ENCODE peak calls at places on chromosomes 7 and 10, in ten cellular contexts. W is T-helper 9 cell; K is activated effector memory CD4-positive, alpha-beta T cell treated with anti-CD3 and anti-CD28 coated beads, Interleukin-2, amount 50 U/mL, for 16 hours; B is EH; Z is smooth muscle cell of the brain vasculature; N is HFFc6; C is AG10803; O is CD8-positive, alpha-beta memory T cell; Y is B cell; L is GM04504. Q is an unnamed sample.

GRCh38 chr7:149599636-149600206 is 102.1 kb upstream of the ZNF746 start:
- DNase-seq in K (no peak), N (no peak), L (no peak), Z (no peak), O (peak; percentile 30), C (no peak), Y (no peak), W (no peak), B (no peak), Q (peak; percentile 52)

GRCh38 chr7:134712196-134712595 is 65.5 kb downstream of the BPGM start:
- DNase-seq in N (peak; percentile 62), Y (no peak), O (no peak), W (no peak), L (no peak), B (peak; percentile 90), C (peak; percentile 72), Z (no peak), K (no peak), Q (no peak)

GRCh38 chr7:114931656-114932011 is 9.7 kb downstream of the MDFIC start:
- DNase-seq in L (no peak), C (no peak), B (no peak), N (no peak), Y (peak; percentile 57), Z (no peak), W (no peak), K (peak; percentile 74), O (peak; percentile 33), Q (no peak)

GRCh38 chr7:29194594-29195417 is at the start of gene CHN2:
- DNase-seq in B (peak; percentile 21), O (peak; percentile 15), C (no peak), N (no peak), K (peak; percentile 77), Z (no peak), W (peak; percentile 15), Y (no peak), L (no peak), Q (peak; percentile 14)

GRCh38 chr7:134723904-134724303 is 55.5 kb upstream of the CALD1 start:
- DNase-seq in W (no peak), L (no peak), O (no peak), C (no peak), Y (no peak), N (no peak), B (peak; percentile 33), Z (no peak), K (no peak), Q (no peak)

GRCh38 chr10:31157125-31157983 is 125.7 kb upstream of the ZNF438 start:
- DNase-seq in K (no peak), L (peak; percentile 66), W (no peak), O (no peak), B (peak; percentile 89), N (peak; percentile 79), Y (no peak), Z (no peak), C (peak; percentile 88), Q (no peak)

GRCh38 chr10:27041196-27041595 is 59.1 kb downstream of the ANKRD26 start:
- DNase-seq in C (peak; percentile 13), B (peak; percentile 52), W (no peak), Z (no peak), K (no peak), L (no peak), N (peak; percentile 2), O (no peak), Y (no peak), Q (no peak)

GRCh38 chr7:95104739-95105138 is 197.3 kb downstream of the PPP1R9A start:
- DNase-seq in O (no peak), Z (no peak), L (no peak), K (no peak), N (no peak), C (no peak), B (no peak), W (no peak), Y (no peak), Q (no peak)

GRCh38 chr10:75404335-75405200 is 3.0 kb upstream of the ZNF503 start:
- DNase-seq in Y (no peak), C (no peak), O (no peak), L (no peak), B (no peak), Z (no peak), N (no peak), K (no peak), W (no peak), Q (no peak)

GRCh38 chr10:27035163-27035562 is 65.1 kb downstream of the ANKRD26 start:
- DNase-seq in B (no peak), Z (no peak), Y (no peak), W (no peak), C (no peak), O (no peak), K (no peak), N (no peak), L (no peak), Q (no peak)

GRCh38 chr10:113604572-113604971 is 51.7 kb downstream of the HABP2 start:
- DNase-seq in W (no peak), K (no peak), Y (no peak), C (no peak), O (no peak), B (no peak), L (no peak), Z (no peak), N (no peak), Q (no peak)

GRCh38 chr7:159064816-159065130 is 79.9 kb downstream of the VIPR2 start:
- DNase-seq in W (no peak), L (no peak), O (no peak), N (no peak), Z (no peak), Y (no peak), C (no peak), K (peak; percentile 43), B (no peak), Q (no peak)

GRCh38 chr10:102815790-102816549 is 21.2 kb downstream of the CYP17A1 start:
- DNase-seq in W (no peak), K (no peak), L (peak; percentile 63), O (no peak), B (peak; percentile 89), Y (no peak), Z (peak; percentile 74), C (peak; percentile 89), N (peak; percentile 57), Q (no peak)

GRCh38 chr10:90087197-90088007 is 386.0 kb downstream of the KIF20B start:
- DNase-seq in W (no peak), N (no peak), O (no peak), L (no peak), C (no peak), B (peak; percentile 32), K (no peak), Z (peak; percentile 26), Y (no peak), Q (no peak)

GRCh38 chr7:31938650-31939049 is 131.6 kb downstream of the PDE1C start:
- DNase-seq in L (no peak), W (no peak), N (no peak), K (no peak), Y (no peak), B (peak; percentile 79), Z (no peak), O (no peak), C (peak; percentile 44), Q (no peak)

GRCh38 chr10:29734980-29735627 is 100.3 kb upstream of the SVIL start:
- DNase-seq in K (peak; percentile 77), Y (no peak), Z (no peak), C (no peak), B (peak; percentile 46), O (peak; percentile 61), W (peak; percentile 25), L (no peak), N (no peak), Q (peak; percentile 54)

GRCh38 chr10:49465717-49466116 is 69.8 kb upstream of the DRGX start:
- DNase-seq in K (no peak), O (no peak), N (no peak), L (no peak), C (no peak), Y (no peak), Z (no peak), B (no peak), W (no peak), Q (no peak)

GRCh38 chr7:28939367-28939766 is 18.8 kb downstream of the TRIL start:
- DNase-seq in O (no peak), B (no peak), N (no peak), Y (no peak), L (no peak), K (no peak), W (no peak), C (no peak), Z (no peak), Q (no peak)

GRCh38 chr10:126133906-126134703 is 237.7 kb downstream of the FANK1 start:
- DNase-seq in C (peak; percentile 89), W (no peak), O (no peak), Z (no peak), L (peak; percentile 67), N (peak; percentile 75), Y (no peak), B (peak; percentile 89), K (no peak), Q (no peak)

GRCh38 chr10:100370976-100371706 is 24.1 kb downstream of the SCD start:
- DNase-seq in B (peak; percentile 83), C (peak; percentile 79), O (peak; percentile 50), L (peak; percentile 64), N (peak; percentile 72), K (peak; percentile 80), Z (no peak), Y (no peak), W (peak; percentile 42), Q (peak; percentile 20)

GRCh38 chr10:77228559-77228958 is 409.0 kb downstream of the KCNMA1 start:
- DNase-seq in Z (no peak), K (no peak), B (no peak), W (no peak), Y (no peak), C (no peak), N (no peak), O (no peak), L (no peak), Q (no peak)

GRCh38 chr7:77942431-77942830 is 143.9 kb downstream of the PHTF2 start:
- DNase-seq in O (no peak), W (no peak), K (no peak), Y (no peak), Z (no peak), N (no peak), B (no peak), C (no peak), L (no peak), Q (no peak)

GRCh38 chr7:152145853-152146466 is 120.5 kb downstream of the GALNT11 start:
- DNase-seq in C (peak; percentile 69), W (no peak), Z (no peak), N (peak; percentile 88), Y (no peak), B (peak; percentile 84), O (peak; percentile 46), K (no peak), L (peak; percentile 10), Q (peak; percentile 16)

GRCh38 chr10:96686514-96686913 is 33.8 kb downstream of the PIK3AP1 start:
- DNase-seq in Z (no peak), K (no peak), Y (no peak), O (no peak), N (no peak), L (no peak), C (no peak), B (no peak), W (no peak), Q (no peak)

GRCh38 chr7:7707756-7708310 is 10.6 kb downstream of the RPA3 start:
- DNase-seq in W (no peak), N (peak; percentile 1), Y (no peak), O (no peak), L (no peak), Z (no peak), K (no peak), B (peak; percentile 25), C (peak; percentile 30), Q (no peak)

GRCh38 chr10:22437620-22438588 is 92.6 kb downstream of the SPAG6 start:
- DNase-seq in W (peak; percentile 27), C (no peak), Y (peak; percentile 54), L (no peak), N (no peak), K (no peak), Z (no peak), B (no peak), O (no peak), Q (no peak)

GRCh38 chr7:29797112-29797944 is 9.0 kb upstream of the WIPF3 start:
- DNase-seq in W (no peak), B (no peak), N (no peak), O (no peak), Y (no peak), Z (no peak), K (no peak), C (no peak), L (no peak), Q (no peak)

GRCh38 chr7:24573554-24574338 is 494 bp downstream of the PALS2 start:
- DNase-seq in B (peak; percentile 65), C (peak; percentile 48), W (no peak), L (no peak), K (peak; percentile 75), Y (peak; percentile 59), N (peak; percentile 31), O (peak; percentile 58), Z (no peak), Q (peak; percentile 13)

Q was measured in T-helper 1 cell.